ENCODE peak calls at places on chromosomes 16 and 17, in four cellular contexts. One of them, this sample, is unnamed.
A peak's percentile ranks its signal among the peaks of the same experiment; 100 is the strongest.

GRCh38 chr16:81277681-81278080 is 37.1 kb upstream of the GAN start:
- DNase-seq in PC-3: peak; percentile 75
- DNase-seq in neural progenitor cell: no peak
- DNase-seq in GM23248: no peak
- DNase-seq in this sample: no peak

GRCh38 chr17:33942414-33942813 is 312.7 kb upstream of the CCL2 start:
- DNase-seq in GM23248: no peak
- DNase-seq in PC-3: no peak
- DNase-seq in neural progenitor cell: no peak
- DNase-seq in this sample: no peak

GRCh38 chr17:47978324-47978723 is 7.4 kb downstream of the CDK5RAP3 start:
- DNase-seq in GM23248: peak; percentile 78
- DNase-seq in neural progenitor cell: peak; percentile 91
- DNase-seq in PC-3: peak; percentile 72
- DNase-seq in this sample: peak; percentile 95

GRCh38 chr17:50774225-50774803 is 7.0 kb upstream of the ANKRD40CL start:
- DNase-seq in neural progenitor cell: no peak
- DNase-seq in PC-3: no peak
- DNase-seq in GM23248: no peak
- DNase-seq in this sample: peak; percentile 53

GRCh38 chr16:63337264-63337663 is 1301.0 kb upstream of the CDH8 start:
- DNase-seq in neural progenitor cell: no peak
- DNase-seq in GM23248: no peak
- DNase-seq in PC-3: no peak
- DNase-seq in this sample: no peak

GRCh38 chr17:68184816-68185436 is 62.9 kb upstream of the AMZ2 start:
- DNase-seq in PC-3: no peak
- DNase-seq in neural progenitor cell: no peak
- DNase-seq in GM23248: no peak
- DNase-seq in this sample: no peak

GRCh38 chr17:41489531-41489930 is at the start of gene KRT36:
- DNase-seq in PC-3: no peak
- DNase-seq in GM23248: no peak
- DNase-seq in neural progenitor cell: no peak
- DNase-seq in this sample: no peak

GRCh38 chr17:48954300-48954755 is 9.7 kb upstream of the SNF8 start:
- DNase-seq in neural progenitor cell: peak; percentile 75
- DNase-seq in PC-3: peak; percentile 81
- DNase-seq in GM23248: peak; percentile 69
- DNase-seq in this sample: peak; percentile 79

GRCh38 chr16:9092963-9093477 is 1.6 kb downstream of the HAPSTR1 start:
- DNase-seq in PC-3: no peak
- DNase-seq in GM23248: peak; percentile 48
- DNase-seq in neural progenitor cell: peak; percentile 54
- DNase-seq in this sample: peak; percentile 62

GRCh38 chr17:57186231-57187019 is 69.9 kb upstream of the MSI2 start:
- DNase-seq in GM23248: no peak
- DNase-seq in neural progenitor cell: no peak
- DNase-seq in PC-3: no peak
- DNase-seq in this sample: no peak

GRCh38 chr16:67941469-67942199 is 2.3 kb downstream of the LCAT start:
- DNase-seq in PC-3: no peak
- DNase-seq in GM23248: no peak
- DNase-seq in neural progenitor cell: no peak
- DNase-seq in this sample: no peak

GRCh38 chr16:23254338-23254737 is 47.8 kb upstream of the SCNN1B start:
- DNase-seq in neural progenitor cell: peak; percentile 12
- DNase-seq in PC-3: peak; percentile 9
- DNase-seq in GM23248: peak; percentile 66
- DNase-seq in this sample: peak; percentile 14

GRCh38 chr17:68865584-68865983 is 89.6 kb downstream of the ABCA8 start:
- DNase-seq in neural progenitor cell: no peak
- DNase-seq in PC-3: no peak
- DNase-seq in GM23248: no peak
- DNase-seq in this sample: no peak

GRCh38 chr16:55615071-55615470 is 40.7 kb upstream of the SLC6A2 start:
- DNase-seq in GM23248: no peak
- DNase-seq in neural progenitor cell: no peak
- DNase-seq in PC-3: no peak
- DNase-seq in this sample: no peak

GRCh38 chr16:106623-107324 is 28.7 kb downstream of the MPG start:
- DNase-seq in PC-3: peak; percentile 67
- DNase-seq in neural progenitor cell: peak; percentile 89
- DNase-seq in GM23248: peak; percentile 90
- DNase-seq in this sample: peak; percentile 95

GRCh38 chr17:80743181-80743771 is 198.6 kb downstream of the RPTOR start:
- DNase-seq in neural progenitor cell: no peak
- DNase-seq in GM23248: peak; percentile 64
- DNase-seq in PC-3: no peak
- DNase-seq in this sample: no peak

GRCh38 chr17:78294776-78295175 is 63.3 kb downstream of the TMEM235 start:
- DNase-seq in GM23248: no peak
- DNase-seq in neural progenitor cell: no peak
- DNase-seq in PC-3: peak; percentile 97
- DNase-seq in this sample: no peak

GRCh38 chr17:29686998-29687397 is 64.3 kb upstream of the CORO6 start:
- DNase-seq in PC-3: no peak
- DNase-seq in neural progenitor cell: no peak
- DNase-seq in GM23248: no peak
- DNase-seq in this sample: no peak

DNA sequence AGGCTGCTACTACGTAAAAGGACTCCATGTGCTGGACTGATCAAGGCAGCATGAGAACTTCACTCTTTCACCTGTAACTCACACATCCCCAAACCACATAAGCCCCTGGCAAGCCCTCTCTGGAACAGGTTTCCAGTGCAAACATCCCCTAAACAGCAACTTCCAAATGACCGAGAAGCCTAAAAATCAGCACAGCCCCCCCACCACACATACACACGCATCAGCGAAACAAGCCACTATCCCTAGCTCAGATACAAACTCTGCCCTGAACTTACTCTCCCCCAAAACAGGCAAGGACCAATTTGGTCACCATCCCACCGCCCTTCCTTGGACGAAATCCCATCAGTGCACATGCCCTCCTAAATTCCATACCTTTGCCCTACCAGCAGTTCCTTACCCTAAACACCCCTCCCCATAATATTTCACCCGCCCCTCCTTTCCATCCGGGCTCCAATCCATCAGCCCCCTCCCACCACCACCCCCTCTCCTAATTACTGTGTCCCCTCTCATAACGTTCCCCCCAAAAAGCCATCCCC is 735 bp downstream of the LSM12 start:
- DNase-seq in GM23248: peak; percentile 53
- DNase-seq in neural progenitor cell: no peak
- DNase-seq in PC-3: peak; percentile 20
- DNase-seq in this sample: no peak
- TF ChIP-seq EZH2phosphoT487 in GM23248: no peak
- TF ChIP-seq EZH2phosphoT487 in neural progenitor cell: no peak
- TF ChIP-seq EZH2phosphoT487 in PC-3: no peak
- TF ChIP-seq EZH2phosphoT487 in this sample: no peak

GRCh38 chr16:2028146-2028545 is 1.4 kb downstream of the NHERF2 start:
- DNase-seq in GM23248: no peak
- DNase-seq in neural progenitor cell: no peak
- DNase-seq in PC-3: no peak
- DNase-seq in this sample: no peak

GRCh38 chr16:2025878-2026460 is 733 bp upstream of the NHERF2 start:
- DNase-seq in neural progenitor cell: no peak
- DNase-seq in GM23248: no peak
- DNase-seq in PC-3: no peak
- DNase-seq in this sample: no peak

GRCh38 chr16:2028620-2029220 is 2.0 kb downstream of the NHERF2 start:
- DNase-seq in GM23248: no peak
- DNase-seq in neural progenitor cell: no peak
- DNase-seq in PC-3: no peak
- DNase-seq in this sample: no peak

GRCh38 chr16:2026461-2027023 is at the start of gene NHERF2:
- DNase-seq in PC-3: peak; percentile 37
- DNase-seq in GM23248: peak; percentile 53
- DNase-seq in neural progenitor cell: peak; percentile 74
- DNase-seq in this sample: peak; percentile 53

DNA sequence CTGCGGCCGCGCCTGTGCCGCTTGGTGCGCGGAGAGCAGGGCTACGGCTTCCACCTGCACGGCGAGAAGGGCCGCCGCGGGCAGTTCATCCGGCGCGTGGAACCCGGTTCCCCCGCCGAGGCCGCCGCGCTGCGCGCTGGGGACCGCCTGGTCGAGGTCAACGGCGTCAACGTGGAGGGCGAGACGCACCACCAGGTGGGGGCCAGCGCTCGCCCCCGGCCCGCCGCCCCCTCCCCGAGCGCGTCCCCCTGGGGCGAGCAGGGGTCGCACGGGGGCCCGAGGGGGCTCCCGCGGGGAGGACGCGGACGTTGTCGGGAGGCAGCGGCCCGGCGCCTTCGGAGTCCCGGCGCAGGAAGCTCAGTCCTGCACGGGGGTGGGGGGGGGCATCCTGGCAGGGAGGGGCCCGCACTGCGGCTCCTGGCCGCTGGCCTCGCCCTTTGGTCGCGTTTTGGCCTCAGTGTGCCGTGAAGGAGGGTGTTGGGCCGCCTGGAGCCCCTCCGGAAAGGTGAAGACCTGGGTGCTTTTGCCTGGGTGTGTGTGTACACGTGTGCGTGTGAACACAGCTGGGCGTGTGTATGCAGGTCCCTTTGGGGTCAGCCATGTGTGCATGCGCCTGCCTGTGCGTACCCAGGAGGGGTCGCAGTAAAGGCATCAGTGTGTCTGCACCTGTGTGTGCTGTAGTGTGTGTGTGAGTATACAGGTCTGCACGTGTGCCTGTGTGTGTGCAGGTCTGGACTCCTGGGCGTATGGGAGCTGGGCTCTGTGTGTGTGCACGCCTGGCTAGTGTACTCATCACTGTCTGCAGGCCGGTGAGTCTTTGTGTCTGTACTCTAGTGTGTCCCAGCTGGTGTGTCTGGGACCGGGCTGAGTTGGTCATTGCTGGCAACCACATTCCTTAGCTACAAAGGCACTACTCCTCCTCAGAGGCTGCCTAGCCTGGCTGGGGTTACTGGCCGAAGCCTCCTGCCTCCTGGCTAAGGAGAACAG is 615 bp downstream of the NHERF2 start:
- DNase-seq in PC-3: peak; percentile 43
- DNase-seq in neural progenitor cell: peak; percentile 48
- DNase-seq in GM23248: peak; percentile 72
- DNase-seq in this sample: no peak
- TF ChIP-seq EZH2 in PC-3: no peak
- TF ChIP-seq EZH2 in neural progenitor cell: peak; percentile 77
- TF ChIP-seq EZH2 in GM23248: no peak
- TF ChIP-seq EZH2 in this sample: no peak

DNA sequence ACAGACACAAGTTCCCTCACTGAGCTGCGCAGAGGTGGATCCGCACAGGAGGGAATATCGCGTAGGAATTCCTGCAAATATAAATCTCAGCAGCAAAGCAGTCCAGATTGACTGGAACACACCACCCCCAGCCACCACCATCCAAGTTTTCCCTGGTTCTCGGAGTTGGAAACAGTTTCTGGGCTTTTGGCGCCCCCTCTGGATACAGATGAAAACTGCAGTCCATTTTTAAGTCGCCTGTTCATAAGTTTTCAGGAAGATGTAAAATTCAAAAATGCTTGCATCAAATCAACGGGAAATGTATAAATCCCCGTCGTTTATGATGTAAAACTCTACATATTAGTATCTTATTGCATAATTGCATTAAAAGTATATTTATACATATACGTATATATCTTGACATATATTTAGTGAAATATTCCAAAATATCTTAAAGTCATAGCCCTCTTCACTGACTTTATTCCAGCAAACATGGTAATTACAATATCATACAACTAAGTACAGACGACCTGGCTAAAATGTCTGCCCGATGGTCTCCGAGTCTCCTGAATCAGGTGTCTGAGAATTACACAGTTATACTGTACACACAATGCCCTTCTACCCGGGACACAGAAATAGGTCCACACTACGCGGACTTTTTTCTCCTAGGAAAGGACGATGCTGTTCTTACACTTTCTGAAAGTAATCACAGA is 2.1 kb upstream of the SOX9 start:
- DNase-seq in PC-3: peak; percentile 88
- DNase-seq in GM23248: peak; percentile 85
- DNase-seq in neural progenitor cell: peak; percentile 84
- DNase-seq in this sample: peak; percentile 78
- TF ChIP-seq EZH2phosphoT487 in PC-3: no peak
- TF ChIP-seq EZH2phosphoT487 in GM23248: no peak
- TF ChIP-seq EZH2phosphoT487 in neural progenitor cell: no peak
- TF ChIP-seq EZH2phosphoT487 in this sample: no peak

GRCh38 chr16:66269631-66270332 is 96.7 kb upstream of the CDH5 start:
- DNase-seq in GM23248: no peak
- DNase-seq in neural progenitor cell: no peak
- DNase-seq in PC-3: no peak
- DNase-seq in this sample: peak; percentile 59
- TF ChIP-seq EZH2 in GM23248: no peak
- TF ChIP-seq EZH2 in neural progenitor cell: no peak
- TF ChIP-seq EZH2 in PC-3: no peak
- TF ChIP-seq EZH2 in this sample: no peak

GRCh38 chr16:89670496-89671431 is 13.1 kb downstream of the SPATA33 start:
- DNase-seq in neural progenitor cell: no peak
- DNase-seq in GM23248: peak; percentile 45
- DNase-seq in PC-3: no peak
- DNase-seq in this sample: no peak
- TF ChIP-seq EZH2phosphoT487 in neural progenitor cell: no peak
- TF ChIP-seq EZH2phosphoT487 in GM23248: no peak
- TF ChIP-seq EZH2phosphoT487 in PC-3: no peak
- TF ChIP-seq EZH2phosphoT487 in this sample: no peak